ENCODE peak calls at places on chromosomes 16 and 17, in five cellular contexts. One of them, this sample, is unnamed.

GRCh38 chr17:50218771-50219315 is 17.4 kb upstream of the COL1A1 start:
- DNase-seq in HAP-1: no peak
- DNase-seq in NCI-H2171: no peak
- DNase-seq in activated gamma-delta T cell treated with anti-CD3 and anti-CD28 coated beads, Interleukin-2, amount 50 U/mL, for 16 hours: no peak
- DNase-seq in fibroblast of the conjunctiva: peak
- DNase-seq in this sample: no peak

GRCh38 chr16:64017789-64018188 is 1104.1 kb downstream of the CDH11 start:
- DNase-seq in HAP-1: no peak
- DNase-seq in NCI-H2171: no peak
- DNase-seq in fibroblast of the conjunctiva: no peak
- DNase-seq in activated gamma-delta T cell treated with anti-CD3 and anti-CD28 coated beads, Interleukin-2, amount 50 U/mL, for 16 hours: no peak
- DNase-seq in this sample: no peak

GRCh38 chr16:19898166-19898565 is 13.5 kb upstream of the GPRC5B start:
- DNase-seq in fibroblast of the conjunctiva: no peak
- DNase-seq in NCI-H2171: no peak
- DNase-seq in HAP-1: no peak
- DNase-seq in activated gamma-delta T cell treated with anti-CD3 and anti-CD28 coated beads, Interleukin-2, amount 50 U/mL, for 16 hours: no peak
- DNase-seq in this sample: no peak

GRCh38 chr17:2068589-2069051 is 13.7 kb downstream of the HIC1 start:
- DNase-seq in NCI-H2171: no peak
- DNase-seq in activated gamma-delta T cell treated with anti-CD3 and anti-CD28 coated beads, Interleukin-2, amount 50 U/mL, for 16 hours: no peak
- DNase-seq in fibroblast of the conjunctiva: no peak
- DNase-seq in HAP-1: no peak
- DNase-seq in this sample: no peak

GRCh38 chr16:72818286-72818845 is 229.6 kb downstream of the ZFHX3 start:
- DNase-seq in NCI-H2171: no peak
- DNase-seq in HAP-1: no peak
- DNase-seq in activated gamma-delta T cell treated with anti-CD3 and anti-CD28 coated beads, Interleukin-2, amount 50 U/mL, for 16 hours: no peak
- DNase-seq in fibroblast of the conjunctiva: peak
- DNase-seq in this sample: no peak

GRCh38 chr17:73278465-73279453 is 17.1 kb upstream of the CPSF4L start:
- DNase-seq in NCI-H2171: peak
- DNase-seq in activated gamma-delta T cell treated with anti-CD3 and anti-CD28 coated beads, Interleukin-2, amount 50 U/mL, for 16 hours: no peak
- DNase-seq in fibroblast of the conjunctiva: no peak
- DNase-seq in HAP-1: peak
- DNase-seq in this sample: no peak

GRCh38 chr16:58451945-58452401 is 48.0 kb upstream of the NDRG4 start:
- DNase-seq in activated gamma-delta T cell treated with anti-CD3 and anti-CD28 coated beads, Interleukin-2, amount 50 U/mL, for 16 hours: no peak
- DNase-seq in NCI-H2171: no peak
- DNase-seq in HAP-1: no peak
- DNase-seq in fibroblast of the conjunctiva: no peak
- DNase-seq in this sample: no peak

GRCh38 chr16:69496376-69496775 is 69.4 kb upstream of the NFAT5 start:
- DNase-seq in activated gamma-delta T cell treated with anti-CD3 and anti-CD28 coated beads, Interleukin-2, amount 50 U/mL, for 16 hours: no peak
- DNase-seq in HAP-1: no peak
- DNase-seq in fibroblast of the conjunctiva: no peak
- DNase-seq in NCI-H2171: no peak
- DNase-seq in this sample: no peak

GRCh38 chr16:25073849-25074248 is 37.7 kb upstream of the LCMT1 start:
- DNase-seq in HAP-1: no peak
- DNase-seq in fibroblast of the conjunctiva: no peak
- DNase-seq in activated gamma-delta T cell treated with anti-CD3 and anti-CD28 coated beads, Interleukin-2, amount 50 U/mL, for 16 hours: no peak
- DNase-seq in NCI-H2171: no peak
- DNase-seq in this sample: no peak

GRCh38 chr16:84205976-84206691 is 15.2 kb downstream of the ADAD2 start:
- DNase-seq in HAP-1: no peak
- DNase-seq in NCI-H2171: no peak
- DNase-seq in fibroblast of the conjunctiva: no peak
- DNase-seq in activated gamma-delta T cell treated with anti-CD3 and anti-CD28 coated beads, Interleukin-2, amount 50 U/mL, for 16 hours: no peak
- DNase-seq in this sample: no peak

GRCh38 chr17:80789356-80789902 is 202.2 kb upstream of the CHMP6 start:
- DNase-seq in activated gamma-delta T cell treated with anti-CD3 and anti-CD28 coated beads, Interleukin-2, amount 50 U/mL, for 16 hours: no peak
- DNase-seq in HAP-1: no peak
- DNase-seq in NCI-H2171: no peak
- DNase-seq in fibroblast of the conjunctiva: peak
- DNase-seq in this sample: no peak

GRCh38 chr17:36980281-36980761 is 31.6 kb downstream of the AATF start:
- DNase-seq in activated gamma-delta T cell treated with anti-CD3 and anti-CD28 coated beads, Interleukin-2, amount 50 U/mL, for 16 hours: no peak
- DNase-seq in NCI-H2171: peak
- DNase-seq in HAP-1: no peak
- DNase-seq in fibroblast of the conjunctiva: peak
- DNase-seq in this sample: no peak

This sample was measured in KG1.